ENCODE peak calls at places on chromosomes 16 and 17, in five cellular contexts. One of them, this sample, is unnamed.

GRCh38 chr17:77692571-77693161 is 265.8 kb upstream of the TNRC6C start:
- DNase-seq in tibial nerve: no peak
- DNase-seq in fibroblast of lung: no peak
- DNase-seq in AG08395: peak
- DNase-seq in GM19239: no peak
- DNase-seq in this sample: no peak

GRCh38 chr17:38441429-38442061 is 13.3 kb downstream of the ARHGAP23 start:
- DNase-seq in tibial nerve: no peak
- DNase-seq in fibroblast of lung: no peak
- DNase-seq in AG08395: no peak
- DNase-seq in GM19239: no peak
- DNase-seq in this sample: no peak

GRCh38 chr16:57590654-57591085 is 37.8 kb upstream of the ADGRG1 start:
- DNase-seq in tibial nerve: no peak
- DNase-seq in fibroblast of lung: peak
- DNase-seq in AG08395: peak
- DNase-seq in GM19239: no peak
- DNase-seq in this sample: peak

GRCh38 chr17:58336456-58337094 is 8.0 kb upstream of the TSPOAP1 start:
- DNase-seq in tibial nerve: no peak
- DNase-seq in fibroblast of lung: peak
- DNase-seq in AG08395: peak
- DNase-seq in GM19239: no peak
- DNase-seq in this sample: no peak

GRCh38 chr16:88957456-88957767 is 19.6 kb downstream of the CBFA2T3 start:
- DNase-seq in tibial nerve: no peak
- DNase-seq in fibroblast of lung: no peak
- DNase-seq in AG08395: no peak
- DNase-seq in GM19239: no peak
- DNase-seq in this sample: no peak

GRCh38 chr16:53944026-53944425 is 240.1 kb downstream of the FTO start:
- DNase-seq in tibial nerve: no peak
- DNase-seq in fibroblast of lung: no peak
- DNase-seq in AG08395: no peak
- DNase-seq in GM19239: no peak
- DNase-seq in this sample: peak

GRCh38 chr17:73231363-73231762 is 30.3 kb downstream of the CPSF4L start:
- DNase-seq in tibial nerve: no peak
- DNase-seq in fibroblast of lung: peak
- DNase-seq in AG08395: peak
- DNase-seq in GM19239: no peak
- DNase-seq in this sample: peak

GRCh38 chr17:39604911-39605491 is 2.7 kb downstream of the NEUROD2 start:
- DNase-seq in tibial nerve: no peak
- DNase-seq in fibroblast of lung: no peak
- DNase-seq in AG08395: no peak
- DNase-seq in GM19239: no peak
- DNase-seq in this sample: no peak

GRCh38 chr17:78026381-78026780 is 67.9 kb downstream of the TNRC6C start:
- DNase-seq in tibial nerve: no peak
- DNase-seq in fibroblast of lung: no peak
- DNase-seq in AG08395: no peak
- DNase-seq in GM19239: no peak
- DNase-seq in this sample: no peak

GRCh38 chr17:43722921-43723665 is 35.5 kb downstream of the SOST start:
- DNase-seq in tibial nerve: no peak
- DNase-seq in fibroblast of lung: no peak
- DNase-seq in AG08395: no peak
- DNase-seq in GM19239: no peak
- DNase-seq in this sample: no peak

GRCh38 chr17:2854662-2855061 is 58.4 kb downstream of the RAP1GAP2 start:
- DNase-seq in tibial nerve: no peak
- DNase-seq in fibroblast of lung: no peak
- DNase-seq in AG08395: no peak
- DNase-seq in GM19239: no peak
- DNase-seq in this sample: peak

GRCh38 chr17:46952115-46952514 is 26.9 kb downstream of the RPRML start:
- DNase-seq in tibial nerve: no peak
- DNase-seq in fibroblast of lung: no peak
- DNase-seq in AG08395: no peak
- DNase-seq in GM19239: no peak
- DNase-seq in this sample: no peak

GRCh38 chr16:67165121-67166034 is 833 bp downstream of the HSF4 start:
- DNase-seq in tibial nerve: no peak
- DNase-seq in fibroblast of lung: no peak
- DNase-seq in AG08395: no peak
- DNase-seq in GM19239: no peak
- DNase-seq in this sample: peak

GRCh38 chr17:50703162-50703561 is 4.6 kb downstream of the ANKRD40 start:
- DNase-seq in tibial nerve: no peak
- DNase-seq in fibroblast of lung: no peak
- DNase-seq in AG08395: no peak
- DNase-seq in GM19239: no peak
- DNase-seq in this sample: no peak

GRCh38 chr16:88476817-88477397 is 23.8 kb downstream of the ZFPM1 start:
- DNase-seq in tibial nerve: no peak
- DNase-seq in fibroblast of lung: no peak
- DNase-seq in AG08395: no peak
- DNase-seq in GM19239: no peak
- DNase-seq in this sample: no peak

GRCh38 chr16:61128545-61129323 is 907.5 kb downstream of the CDH8 start:
- DNase-seq in tibial nerve: no peak
- DNase-seq in fibroblast of lung: no peak
- DNase-seq in AG08395: no peak
- DNase-seq in GM19239: no peak
- DNase-seq in this sample: no peak

GRCh38 chr17:44197107-44197506 is 2.6 kb downstream of the ATXN7L3 start:
- DNase-seq in tibial nerve: no peak
- DNase-seq in fibroblast of lung: no peak
- DNase-seq in AG08395: no peak
- DNase-seq in GM19239: no peak
- DNase-seq in this sample: no peak

GRCh38 chr17:80981062-80981902 is 10.4 kb upstream of the CHMP6 start:
- DNase-seq in tibial nerve: no peak
- DNase-seq in fibroblast of lung: no peak
- DNase-seq in AG08395: peak
- DNase-seq in GM19239: no peak
- DNase-seq in this sample: no peak

GRCh38 chr16:72179592-72179991 is 7.6 kb upstream of the PMFBP1 start:
- DNase-seq in tibial nerve: no peak
- DNase-seq in fibroblast of lung: no peak
- DNase-seq in AG08395: no peak
- DNase-seq in GM19239: no peak
- DNase-seq in this sample: no peak

GRCh38 chr17:233473-233941 is 52.1 kb upstream of the DOC2B start:
- DNase-seq in tibial nerve: no peak
- DNase-seq in fibroblast of lung: no peak
- DNase-seq in AG08395: no peak
- DNase-seq in GM19239: no peak
- DNase-seq in this sample: no peak

GRCh38 chr17:59365383-59365981 is 34.0 kb downstream of the YPEL2 start:
- DNase-seq in tibial nerve: no peak
- DNase-seq in fibroblast of lung: no peak
- DNase-seq in AG08395: no peak
- DNase-seq in GM19239: no peak
- DNase-seq in this sample: no peak

GRCh38 chr17:20611314-20611713 is 31.8 kb downstream of the CDRT15L2 start:
- DNase-seq in tibial nerve: no peak
- DNase-seq in fibroblast of lung: no peak
- DNase-seq in AG08395: no peak
- DNase-seq in GM19239: no peak
- DNase-seq in this sample: no peak

GRCh38 chr16:30778549-30779244 is 8.3 kb downstream of the ZNF629 start:
- DNase-seq in tibial nerve: peak
- DNase-seq in fibroblast of lung: peak
- DNase-seq in AG08395: no peak
- DNase-seq in GM19239: no peak
- DNase-seq in this sample: no peak

GRCh38 chr17:40803617-40804082 is 3.9 kb upstream of the KRT28 start:
- DNase-seq in tibial nerve: peak
- DNase-seq in fibroblast of lung: peak
- DNase-seq in AG08395: peak
- DNase-seq in GM19239: peak
- DNase-seq in this sample: peak

GRCh38 chr17:74042241-74042640 is 161.2 kb upstream of the RPL38 start:
- DNase-seq in tibial nerve: no peak
- DNase-seq in fibroblast of lung: no peak
- DNase-seq in AG08395: no peak
- DNase-seq in GM19239: no peak
- DNase-seq in this sample: no peak

GRCh38 chr17:63701477-63702222 is 1.7 kb upstream of the LIMD2 start:
- DNase-seq in tibial nerve: no peak
- DNase-seq in fibroblast of lung: no peak
- DNase-seq in AG08395: no peak
- DNase-seq in GM19239: peak
- DNase-seq in this sample: no peak

GRCh38 chr17:36808181-36808661 is 129.1 kb upstream of the LHX1 start:
- DNase-seq in tibial nerve: no peak
- DNase-seq in fibroblast of lung: no peak
- DNase-seq in AG08395: no peak
- DNase-seq in GM19239: no peak
- DNase-seq in this sample: no peak

GRCh38 chr17:4533522-4534502 is 21.4 kb downstream of the MYBBP1A start:
- DNase-seq in tibial nerve: no peak
- DNase-seq in fibroblast of lung: no peak
- DNase-seq in AG08395: no peak
- DNase-seq in GM19239: no peak
- DNase-seq in this sample: peak

GRCh38 chr16:85249830-85250455 is 137.7 kb upstream of the CIBAR2 start:
- DNase-seq in tibial nerve: no peak
- DNase-seq in fibroblast of lung: no peak
- DNase-seq in AG08395: no peak
- DNase-seq in GM19239: no peak
- DNase-seq in this sample: no peak

GRCh38 chr16:79269211-79269863 is 331.2 kb downstream of the MAF start:
- DNase-seq in tibial nerve: no peak
- DNase-seq in fibroblast of lung: no peak
- DNase-seq in AG08395: no peak
- DNase-seq in GM19239: peak
- DNase-seq in this sample: no peak

GRCh38 chr16:11411059-11411550 is 65.8 kb downstream of the RMI2 start:
- DNase-seq in tibial nerve: no peak
- DNase-seq in fibroblast of lung: no peak
- DNase-seq in AG08395: no peak
- DNase-seq in GM19239: no peak
- DNase-seq in this sample: no peak

GRCh38 chr17:58452738-58453137 is 35.4 kb upstream of the RNF43 start:
- DNase-seq in tibial nerve: no peak
- DNase-seq in fibroblast of lung: peak
- DNase-seq in AG08395: no peak
- DNase-seq in GM19239: no peak
- DNase-seq in this sample: no peak

GRCh38 chr17:58308173-58308984 is 20.2 kb downstream of the TSPOAP1 start:
- DNase-seq in tibial nerve: no peak
- DNase-seq in fibroblast of lung: no peak
- DNase-seq in AG08395: no peak
- DNase-seq in GM19239: no peak
- DNase-seq in this sample: no peak

GRCh38 chr17:36863131-36863530 is 74.1 kb upstream of the LHX1 start:
- DNase-seq in tibial nerve: no peak
- DNase-seq in fibroblast of lung: no peak
- DNase-seq in AG08395: no peak
- DNase-seq in GM19239: no peak
- DNase-seq in this sample: no peak

GRCh38 chr16:31181102-31181830 is 1.3 kb downstream of the FUS start:
- DNase-seq in tibial nerve: no peak
- DNase-seq in fibroblast of lung: peak
- DNase-seq in AG08395: peak
- DNase-seq in GM19239: no peak
- DNase-seq in this sample: peak

GRCh38 chr17:78490156-78490555 is 87.0 kb downstream of the DNAH17 start:
- DNase-seq in tibial nerve: no peak
- DNase-seq in fibroblast of lung: no peak
- DNase-seq in AG08395: no peak
- DNase-seq in GM19239: no peak
- DNase-seq in this sample: no peak

GRCh38 chr16:760498-761343 is at the start of gene MSLN:
- DNase-seq in tibial nerve: no peak
- DNase-seq in fibroblast of lung: no peak
- DNase-seq in AG08395: no peak
- DNase-seq in GM19239: no peak
- DNase-seq in this sample: peak

GRCh38 chr16:15502041-15502725 is 67.8 kb downstream of the BMERB1 start:
- DNase-seq in tibial nerve: no peak
- DNase-seq in fibroblast of lung: peak
- DNase-seq in AG08395: peak
- DNase-seq in GM19239: no peak
- DNase-seq in this sample: peak

GRCh38 chr16:82368041-82368440 is 198.0 kb upstream of the MPHOSPH6 start:
- DNase-seq in tibial nerve: no peak
- DNase-seq in fibroblast of lung: peak
- DNase-seq in AG08395: peak
- DNase-seq in GM19239: no peak
- DNase-seq in this sample: no peak

GRCh38 chr16:51657844-51658243 is 506.8 kb upstream of the SALL1 start:
- DNase-seq in tibial nerve: no peak
- DNase-seq in fibroblast of lung: no peak
- DNase-seq in AG08395: no peak
- DNase-seq in GM19239: no peak
- DNase-seq in this sample: no peak

This sample was measured in PC-9.